ENCODE peak calls at places on chromosomes 11 and 22, in five cellular contexts. A is uterus; B is NCI-H2107; O is effector CD8-positive, alpha-beta T cell; Z is T-helper 2 cell. H is an unnamed sample.

GRCh38 chr22:48316245-48316875 is 1511.3 kb downstream of the BRD1 start:
- DNase-seq in Z (no peak), O (no peak), B (no peak), A (peak; percentile 6), H (no peak)

GRCh38 chr11:125070699-125071254 is 7.7 kb downstream of the SLC37A2 start:
- DNase-seq in B (no peak), A (peak; percentile 36), Z (no peak), O (no peak), H (peak; percentile 77)

GRCh38 chr22:23431337-23432072 is 148.6 kb downstream of the IGLL1 start:
- DNase-seq in B (no peak), A (no peak), Z (no peak), O (no peak), H (no peak)

GRCh38 chr11:131796541-131796940 is 426.1 kb downstream of the NTM start:
- DNase-seq in B (no peak), A (no peak), O (no peak), Z (no peak), H (no peak)

GRCh38 chr22:35610741-35611140 is 6.4 kb downstream of the MB start:
- DNase-seq in O (no peak), A (no peak), B (no peak), Z (no peak), H (no peak)

GRCh38 chr11:8221025-8221723 is 42.5 kb downstream of the LMO1 start:
- DNase-seq in O (no peak), Z (no peak), A (no peak), B (no peak), H (no peak)

GRCh38 chr11:2662430-2663299 is 37.1 kb downstream of the KCNQ1OT1 start:
- DNase-seq in O (no peak), Z (no peak), A (no peak), B (no peak), H (no peak)

GRCh38 chr11:14081541-14082211 is 119.2 kb downstream of the SPON1 start:
- DNase-seq in O (no peak), A (peak; percentile 24), Z (no peak), B (no peak), H (no peak)

GRCh38 chr11:83157755-83158473 is 983 bp downstream of the PCF11 start:
- DNase-seq in B (peak; percentile 3), O (peak; percentile 33), Z (peak; percentile 26), A (peak; percentile 56), H (peak; percentile 91)

GRCh38 chr11:77205467-77206263 is 77.6 kb downstream of the MYO7A start:
- DNase-seq in A (peak; percentile 10), Z (no peak), B (no peak), O (no peak), H (peak; percentile 73)

GRCh38 chr22:49899530-49899929 is 18.7 kb downstream of the ALG12 start:
- DNase-seq in B (no peak), Z (no peak), O (no peak), A (no peak), H (no peak)

GRCh38 chr11:113553905-113554304 is 78.7 kb upstream of the DRD2 start:
- DNase-seq in B (no peak), Z (no peak), O (no peak), A (no peak), H (no peak)

GRCh38 chr22:30305519-30305905 is 16.2 kb upstream of the CASTOR1 start:
- DNase-seq in Z (no peak), B (no peak), O (no peak), A (peak; percentile 71), H (peak; percentile 92)

GRCh38 chr11:96015911-96016565 is 92.1 kb upstream of the MTMR2 start:
- DNase-seq in O (peak; percentile 16), Z (no peak), B (no peak), A (no peak), H (no peak)